ENCODE peak calls at places on chromosomes 3 and 15, in four cellular contexts. V is K562, M is endothelial cell of umbilical vein, T is IMR-90. X is an unnamed sample.

GRCh38 chr15:85707519-85708338 is 87.0 kb downstream of the KLHL25 start:
- DNase-seq in M (peak; percentile 88), V (no peak), T (peak; percentile 51), X (no peak)

GRCh38 chr3:133280591-133280990 is 119.3 kb upstream of the BFSP2 start:
- DNase-seq in T (no peak), M (no peak), V (no peak), X (no peak)

GRCh38 chr3:123344941-123345594 is 103.8 kb downstream of the ADCY5 start:
- DNase-seq in V (peak; percentile 8), T (no peak), M (no peak), X (no peak)

GRCh38 chr15:83435202-83435601 is 11.9 kb upstream of the SH3GL3 start:
- DNase-seq in V (no peak), T (no peak), M (no peak), X (no peak)

GRCh38 chr3:107928084-107928445 is 162.8 kb downstream of the CD47 start:
- DNase-seq in V (no peak), M (peak; percentile 42), T (peak; percentile 49), X (no peak)

GRCh38 chr3:177104299-177104992 is 92.8 kb downstream of the TBL1XR1 start:
- DNase-seq in V (peak; percentile 21), M (no peak), T (no peak), X (no peak)

GRCh38 chr15:31328425-31328998 is 1.9 kb downstream of the KLF13 start:
- DNase-seq in M (no peak), T (peak; percentile 49), V (no peak), X (no peak)

GRCh38 chr15:76327191-76328105 is 9.1 kb upstream of the ISL2 start:
- DNase-seq in V (peak; percentile 47), T (peak; percentile 70), M (no peak), X (no peak)

GRCh38 chr3:10703875-10704274 is 112.2 kb upstream of the SLC6A11 start:
- DNase-seq in V (peak; percentile 12), M (no peak), T (peak; percentile 23), X (no peak)

GRCh38 chr3:2097641-2098191 is 950 bp upstream of the CNTN4 start:
- DNase-seq in M (no peak), V (no peak), T (no peak), X (no peak)

GRCh38 chr3:191068946-191069813 is 129.9 kb upstream of the OSTN start:
- DNase-seq in M (no peak), V (no peak), T (peak; percentile 63), X (no peak)

GRCh38 chr3:133364704-133365103 is 35.2 kb upstream of the BFSP2 start:
- DNase-seq in M (no peak), V (no peak), T (no peak), X (no peak)

GRCh38 chr15:64143276-64143675 is 8.3 kb upstream of the SNX22 start:
- DNase-seq in M (no peak), T (no peak), V (peak; percentile 63), X (no peak)

GRCh38 chr3:107431298-107432012 is 54.2 kb downstream of the CCDC54 start:
- DNase-seq in T (peak; percentile 50), M (peak; percentile 45), V (peak; percentile 38), X (no peak)

GRCh38 chr3:48695113-48695753 is 9.5 kb upstream of the NCKIPSD start:
- DNase-seq in M (peak; percentile 57), V (no peak), T (peak; percentile 45), X (no peak)

DNA sequence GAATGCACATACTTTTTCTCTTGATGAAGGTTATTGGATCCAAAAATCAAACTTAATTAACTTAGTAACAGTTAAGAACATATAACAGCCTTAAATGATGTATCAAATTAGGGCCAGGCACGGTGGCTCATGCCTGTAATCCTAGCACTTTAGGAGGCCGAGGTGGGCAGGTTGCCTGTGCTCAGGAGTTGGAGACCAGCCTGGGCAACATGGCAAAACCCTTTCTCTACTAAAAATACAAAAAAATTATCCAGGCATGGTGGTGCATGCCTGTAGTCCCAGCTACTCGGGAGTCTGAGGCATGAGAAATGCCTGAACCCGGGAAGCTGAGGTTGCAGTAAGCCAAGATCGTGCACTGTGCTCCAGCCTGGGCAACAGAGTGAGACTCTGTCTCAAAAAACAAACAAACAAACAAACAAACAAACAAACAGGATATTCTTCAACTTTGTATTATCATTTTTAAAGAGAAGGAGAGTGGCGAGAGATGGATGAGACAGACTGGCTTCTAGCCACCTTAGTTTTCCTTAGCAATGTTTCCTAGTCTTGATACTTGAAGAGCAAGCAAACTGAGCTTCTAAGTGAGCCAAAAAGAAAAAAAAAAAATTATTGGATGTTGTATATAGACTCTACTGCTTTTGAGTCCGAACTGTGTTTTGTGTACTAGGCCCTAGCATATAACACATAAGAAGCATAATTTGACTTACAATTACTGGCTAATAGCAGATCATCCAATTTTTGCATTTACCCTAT is 13.8 kb downstream of the SPRED1 start:
- DNase-seq in M (no peak), T (no peak), V (no peak), X (no peak)
- H3K9ac ChIP-seq in M (no peak overlapping the region), T (no peak overlapping the region), V (no peak overlapping the region), X (peak overlapping the region; percentile 47)

GRCh38 chr3:67593761-67594234 is 60.6 kb downstream of the SUCLG2 start:
- DNase-seq in V (peak; percentile 13), M (no peak), T (peak; percentile 11), X (no peak)
- H3K9me1 ChIP-seq in V (no peaks in the 10 kb centered on the region), M (no peaks in the 10 kb centered on the region), T (no peaks in the 10 kb centered on the region), X (no peaks in the 10 kb centered on the region)

DNA sequence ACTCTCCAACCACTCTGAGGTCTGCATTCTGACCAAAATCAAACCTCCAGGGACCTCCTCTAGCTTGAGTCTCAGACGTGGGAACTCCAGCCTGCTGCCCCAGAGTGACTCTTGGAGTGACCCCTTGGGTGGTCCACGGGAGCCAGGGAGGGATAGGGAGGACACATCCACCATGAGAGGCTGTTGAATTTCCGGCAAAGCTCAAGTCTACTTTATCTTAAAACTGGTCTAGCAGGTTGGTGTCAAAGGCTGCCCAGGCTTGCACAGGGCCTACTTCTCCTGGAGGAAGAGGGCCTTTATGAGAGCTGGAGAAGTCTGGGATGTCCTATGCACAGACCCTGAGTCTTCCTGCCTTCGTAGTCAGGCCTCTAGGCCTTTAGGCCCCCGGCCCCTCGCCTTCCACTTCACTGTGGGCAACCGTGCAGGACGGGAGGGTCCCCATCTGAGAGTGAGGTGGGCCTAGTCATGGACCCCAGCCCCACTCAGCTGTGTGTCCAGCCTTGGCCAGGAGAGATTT is 8.8 kb downstream of the CISH start:
- DNase-seq in V (peak; percentile 24), M (no peak), T (no peak), X (no peak)
- H3K9ac ChIP-seq in V (peak overlapping the region; percentile 89), M (no peak overlapping the region), T (peak overlapping the region; percentile 61), X (peak overlapping the region; percentile 67)

GRCh38 chr3:156665296-156665695 is 9.1 kb upstream of the TIPARP start:
- DNase-seq in T (peak; percentile 91), M (peak; percentile 80), V (no peak), X (no peak)

GRCh38 chr3:156668073-156668763 is 6.2 kb upstream of the TIPARP start:
- DNase-seq in M (no peak), V (peak; percentile 35), T (peak; percentile 60), X (no peak)

GRCh38 chr3:156664285-156665178 is 9.9 kb upstream of the TIPARP start:
- DNase-seq in V (no peak), T (no peak), M (peak; percentile 65), X (no peak)

GRCh38 chr3:156670077-156670476 is 4.3 kb upstream of the TIPARP start:
- DNase-seq in T (no peak), M (peak; percentile 63), V (no peak), X (no peak)

DNA sequence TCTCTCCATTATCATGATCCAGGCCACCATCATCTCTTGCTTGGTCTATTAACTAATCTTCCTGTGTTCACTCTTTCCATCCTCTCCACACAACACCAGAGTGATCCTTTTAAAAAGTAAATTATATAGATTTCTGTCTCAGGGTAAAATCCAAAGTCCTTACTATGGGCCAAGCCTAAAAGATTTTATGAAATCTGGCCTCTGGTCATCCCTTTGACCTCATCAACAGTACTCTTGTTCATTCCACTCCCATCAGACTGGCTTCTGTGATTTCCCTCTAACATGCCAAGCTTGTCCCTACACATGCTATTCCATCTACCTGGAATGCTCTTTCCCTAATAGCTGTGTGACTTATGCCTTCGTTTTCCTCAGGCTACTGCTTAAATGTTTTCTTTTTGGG is 8.3 kb upstream of the TIPARP start:
- DNase-seq in M (no peak), V (no peak), T (no peak), X (no peak)
- H3K9me1 ChIP-seq in M (no peaks in the 10 kb centered on the region), V (peaks cover 3% of the 10 kb centered on the region), T (peaks cover 9% of the 10 kb centered on the region), X (no peaks in the 10 kb centered on the region)